ENCODE peak calls at places on chromosomes 4 and X, in eight cellular contexts. O is C1 segment of cervical spinal cord, U is H4, W is AG10803, Y is lower lobe of right lung, J is ureter, B is NCI-H82, H is mesenteric fat pad. T is an unnamed sample.

GRCh38 chr4:1609901-1610790 is 74.0 kb downstream of the FAM53A start:
- DNase-seq in O (no peak), U (no peak), W (no peak), Y (peak; percentile 33), J (no peak), B (no peak), H (no peak), T (no peak)

GRCh38 chrX:73525928-73526690 is 36.9 kb upstream of the CHIC1 start:
- DNase-seq in O (no peak), U (no peak), W (no peak), Y (no peak), J (no peak), B (no peak), H (no peak), T (no peak)

GRCh38 chr4:69888336-69888735 is 28.4 kb upstream of the SULT1E1 start:
- DNase-seq in O (no peak), U (peak; percentile 3), W (no peak), Y (no peak), J (no peak), B (no peak), H (no peak), T (no peak)

GRCh38 chr4:106587558-106587957 is 219.0 kb upstream of the GIMD1 start:
- DNase-seq in O (no peak), U (peak; percentile 75), W (peak; percentile 89), Y (no peak), J (no peak), B (no peak), H (no peak), T (peak; percentile 48)

GRCh38 chr4:21512351-21512750 is 436.2 kb downstream of the KCNIP4 start:
- DNase-seq in O (no peak), U (peak; percentile 47), W (peak; percentile 12), Y (no peak), J (no peak), B (peak; percentile 80), H (no peak), T (peak; percentile 27)

GRCh38 chr4:18844726-18845125 is 823.2 kb upstream of the LCORL start:
- DNase-seq in O (no peak), U (no peak), W (no peak), Y (no peak), J (no peak), B (no peak), H (no peak), T (no peak)

GRCh38 chrX:132034648-132035047 is 11.5 kb downstream of the STK26 start:
- DNase-seq in O (no peak), U (no peak), W (no peak), Y (no peak), J (no peak), B (no peak), H (no peak), T (no peak)

GRCh38 chrX:39335447-39336235 is 534.4 kb downstream of the MID1IP1 start:
- DNase-seq in O (no peak), U (peak; percentile 23), W (no peak), Y (no peak), J (no peak), B (peak; percentile 18), H (no peak), T (no peak)

T was measured in AG20443.